ENCODE peak calls at places on chromosome 12, in seven cellular contexts. R, D, M, Q, N, V and I are unnamed samples.

GRCh38 chr12:88897723-88898122 is 317.5 kb upstream of the KITLG start:
- DNase-seq in M (peak), D (no peak), Q (peak), R (no peak), V (no peak), N (no peak), I (no peak)

GRCh38 chr12:1918081-1918874 is at the start of gene CACNA2D4:
- DNase-seq in Q (no peak), M (no peak), R (peak), D (no peak), V (no peak), N (peak), I (peak)

GRCh38 chr12:92404921-92405320 is 259.3 kb upstream of the BTG1 start:
- DNase-seq in V (no peak), N (no peak), M (no peak), R (no peak), Q (no peak), D (no peak), I (no peak)

GRCh38 chr12:105099355-105099754 is 8.2 kb upstream of the WASHC4 start:
- DNase-seq in N (no peak), R (no peak), V (no peak), M (no peak), Q (no peak), D (no peak), I (no peak)

GRCh38 chr12:25056011-25056410 is 107.1 kb upstream of the BCAT1 start:
- DNase-seq in R (no peak), V (no peak), D (no peak), Q (no peak), M (no peak), N (no peak), I (no peak)

GRCh38 chr12:131087302-131087818 is 133.7 kb downstream of the ADGRD1 start:
- DNase-seq in N (peak), V (no peak), R (no peak), D (no peak), Q (no peak), M (no peak), I (no peak)

GRCh38 chr12:123494124-123494843 is 36.3 kb downstream of the SNRNP35 start:
- DNase-seq in Q (no peak), R (no peak), D (no peak), V (no peak), N (peak), M (no peak), I (no peak)

GRCh38 chr12:8035440-8036010 is 3.0 kb downstream of the FOXJ2 start:
- DNase-seq in N (no peak), Q (no peak), R (no peak), M (peak), D (no peak), V (no peak), I (no peak)

GRCh38 chr12:120397827-120398563 is 29.0 kb upstream of the MSI1 start:
- DNase-seq in V (no peak), R (no peak), D (peak), N (no peak), M (no peak), Q (no peak), I (no peak)

GRCh38 chr12:116996648-116997047 is 85.9 kb downstream of the FBXW8 start:
- DNase-seq in N (no peak), V (no peak), R (no peak), Q (no peak), D (no peak), M (no peak), I (no peak)

GRCh38 chr12:121578230-121579189 is 2.3 kb downstream of the KDM2B start:
- DNase-seq in R (peak), Q (peak), M (no peak), N (no peak), V (no peak), D (no peak), I (peak)

GRCh38 chr12:56591961-56592360 is 38.2 kb downstream of the BAZ2A start:
- DNase-seq in R (no peak), V (peak), M (no peak), D (no peak), Q (peak), N (no peak), I (no peak)

GRCh38 chr12:114821571-114821970 is 137.6 kb upstream of the TBX3 start:
- DNase-seq in M (no peak), N (no peak), Q (no peak), R (no peak), V (no peak), D (no peak), I (no peak)

GRCh38 chr12:132483208-132483607 is 6.7 kb upstream of the FBRSL1 start:
- DNase-seq in N (no peak), M (no peak), R (no peak), V (no peak), Q (no peak), D (no peak), I (no peak)

GRCh38 chr12:72448089-72448488 is 175.9 kb downstream of the TRHDE start:
- DNase-seq in N (no peak), V (no peak), R (no peak), Q (no peak), M (no peak), D (no peak), I (no peak)

GRCh38 chr12:111759276-111759675 is 7.5 kb upstream of the ALDH2 start:
- DNase-seq in N (no peak), Q (no peak), R (no peak), D (no peak), V (no peak), M (no peak), I (no peak)

GRCh38 chr12:124556896-124557501 is 10.4 kb downstream of the NCOR2 start:
- DNase-seq in M (no peak), N (no peak), Q (no peak), V (no peak), D (no peak), R (no peak), I (no peak)

GRCh38 chr12:49956663-49957569 is 4.8 kb upstream of the AQP5 start:
- DNase-seq in D (no peak), M (no peak), N (no peak), V (no peak), Q (no peak), R (no peak), I (no peak)

GRCh38 chr12:121102307-121102706 is 30.4 kb upstream of the P2RX7 start:
- DNase-seq in D (no peak), N (no peak), V (no peak), R (no peak), M (no peak), Q (no peak), I (no peak)

GRCh38 chr12:69779928-69780327 is 41.3 kb downstream of the RAB3IP start:
- DNase-seq in V (peak), M (peak), Q (peak), D (peak), N (peak), R (no peak), I (peak)

GRCh38 chr12:54981796-54982195 is 2.8 kb downstream of the TESPA1 start:
- DNase-seq in V (no peak), R (no peak), M (no peak), Q (no peak), D (no peak), N (no peak), I (peak)

GRCh38 chr12:53791735-53792326 is 40.1 kb upstream of the CISTR start:
- DNase-seq in Q (peak), M (peak), V (no peak), N (peak), D (no peak), R (no peak), I (peak)

GRCh38 chr12:98754095-98754494 is 109.0 kb downstream of the APAF1 start:
- DNase-seq in D (no peak), N (no peak), M (peak), Q (peak), V (no peak), R (peak), I (peak)

GRCh38 chr12:112439769-112440168 is 21.0 kb downstream of the PTPN11 start:
- DNase-seq in N (no peak), M (no peak), V (no peak), Q (no peak), R (no peak), D (no peak), I (no peak)

GRCh38 chr12:53334822-53335221 is 1.3 kb downstream of the SP7 start:
- DNase-seq in V (no peak), M (no peak), N (no peak), D (no peak), Q (no peak), R (no peak), I (no peak)

GRCh38 chr12:52367876-52368275 is 595 bp upstream of the KRT85 start:
- DNase-seq in D (no peak), M (no peak), R (no peak), N (no peak), V (no peak), Q (no peak), I (no peak)

GRCh38 chr12:3827301-3828000 is 45.7 kb downstream of the PARP11 start:
- DNase-seq in V (no peak), D (no peak), N (no peak), M (no peak), R (no peak), Q (no peak), I (peak)

GRCh38 chr12:47852096-47852571 is 32.4 kb upstream of the HDAC7 start:
- DNase-seq in N (no peak), D (no peak), R (no peak), Q (no peak), M (no peak), V (no peak), I (no peak)

GRCh38 chr12:114740448-114740847 is 56.5 kb upstream of the TBX3 start:
- DNase-seq in D (no peak), R (no peak), Q (no peak), V (no peak), N (no peak), M (no peak), I (no peak)

GRCh38 chr12:52788111-52788875 is 7.6 kb downstream of the KRT3 start:
- DNase-seq in Q (no peak), N (no peak), M (no peak), D (peak), R (no peak), V (no peak), I (no peak)

GRCh38 chr12:23066095-23066494 is 441.1 kb downstream of the ETNK1 start:
- DNase-seq in D (no peak), M (no peak), R (no peak), Q (no peak), N (no peak), V (no peak), I (no peak)

GRCh38 chr12:123141615-123142517 is 9.0 kb downstream of the PITPNM2 start:
- DNase-seq in V (no peak), Q (peak), M (peak), R (no peak), N (no peak), D (no peak), I (no peak)

GRCh38 chr12:47863985-47864384 is 40.8 kb downstream of the VDR start:
- DNase-seq in D (no peak), M (no peak), R (no peak), N (no peak), V (no peak), Q (no peak), I (no peak)